ENCODE peak calls at places on chromosomes 16 and 17, in eight cellular contexts. I, J, L, M, V, D, K and Z are unnamed samples.

GRCh38 chr17:48908853-48909394 is 717 bp downstream of the UBE2Z start:
- DNase-seq in V (peak), D (peak), L (peak), M (peak), I (peak), J (peak), K (peak), Z (peak)

GRCh38 chr17:17300624-17301568 is 2.3 kb upstream of the NT5M start:
- DNase-seq in J (no peak), D (peak), K (peak), I (peak), V (no peak), M (peak), L (peak), Z (peak)

GRCh38 chr17:31488264-31488981 is 96.9 kb downstream of the RAB11FIP4 start:
- DNase-seq in J (peak), D (peak), M (peak), I (peak), V (no peak), K (no peak), L (no peak), Z (no peak)

GRCh38 chr17:66764559-66764958 is 70.4 kb upstream of the CACNG5 start:
- DNase-seq in V (no peak), M (no peak), L (no peak), D (no peak), K (no peak), I (no peak), J (no peak), Z (no peak)

GRCh38 chr17:28097901-28098300 is 55.4 kb downstream of the NLK start:
- DNase-seq in I (no peak), M (no peak), L (no peak), K (no peak), J (no peak), D (no peak), V (no peak), Z (no peak)

GRCh38 chr16:72312862-72313261 is 140.9 kb upstream of the PMFBP1 start:
- DNase-seq in D (no peak), V (peak), M (no peak), J (no peak), L (no peak), I (no peak), K (peak), Z (no peak)

GRCh38 chr16:20853076-20853597 is 46.8 kb downstream of the REXO5 start:
- DNase-seq in M (no peak), V (no peak), L (no peak), K (no peak), I (no peak), J (no peak), D (no peak), Z (no peak)

GRCh38 chr17:45584092-45585036 is 93.8 kb upstream of the PLEKHM1 start:
- DNase-seq in J (peak), L (peak), D (peak), M (peak), I (peak), K (peak), V (no peak), Z (peak)

GRCh38 chr16:31471875-31472558 is at the start of gene TGFB1I1:
- DNase-seq in V (no peak), M (peak), J (peak), D (no peak), I (peak), L (peak), K (peak), Z (peak)

GRCh38 chr16:70453891-70454220 is 539 bp upstream of the FCSK start:
- DNase-seq in K (no peak), I (no peak), D (no peak), J (no peak), M (peak), L (no peak), V (no peak), Z (peak)

GRCh38 chr16:85234310-85235235 is 122.3 kb upstream of the CIBAR2 start:
- DNase-seq in V (no peak), L (peak), J (peak), D (peak), I (peak), K (peak), M (peak), Z (peak)

GRCh38 chr17:83147285-83147684 is 67.9 kb downstream of the METRNL start:
- DNase-seq in M (no peak), K (no peak), J (no peak), D (no peak), L (no peak), V (no peak), I (no peak), Z (no peak)

GRCh38 chr16:16148755-16149154 is 74.5 kb downstream of the ABCC6 start:
- DNase-seq in J (no peak), K (no peak), V (no peak), L (no peak), D (no peak), M (peak), I (no peak), Z (peak)

GRCh38 chr16:53561101-53561888 is 58.3 kb upstream of the AKTIP start:
- DNase-seq in V (no peak), M (peak), D (no peak), J (no peak), L (no peak), I (no peak), K (no peak), Z (no peak)

GRCh38 chr16:81625544-81626152 is 153.4 kb upstream of the PLCG2 start:
- DNase-seq in M (no peak), L (peak), J (no peak), I (peak), D (no peak), V (no peak), K (peak), Z (no peak)

GRCh38 chr17:20922128-20922670 is 120.6 kb downstream of the USP22 start:
- DNase-seq in D (no peak), L (peak), J (no peak), M (no peak), V (no peak), I (no peak), K (peak), Z (no peak)

GRCh38 chr16:29694384-29695195 is 15.6 kb downstream of the QPRT start:
- DNase-seq in J (peak), D (no peak), M (no peak), V (no peak), L (no peak), I (no peak), K (no peak), Z (peak)

GRCh38 chr17:77924757-77925336 is 33.7 kb upstream of the TNRC6C start:
- DNase-seq in I (no peak), D (no peak), V (no peak), M (peak), J (no peak), L (peak), K (peak), Z (peak)

GRCh38 chr16:9119795-9120194 is 28.4 kb downstream of the HAPSTR1 start:
- DNase-seq in D (no peak), V (peak), I (no peak), J (no peak), L (no peak), K (peak), M (no peak), Z (no peak)

GRCh38 chr16:19227643-19228042 is 57.9 kb upstream of the CLEC19A start:
- DNase-seq in K (no peak), I (no peak), J (no peak), L (no peak), M (peak), D (no peak), V (no peak), Z (no peak)

GRCh38 chr17:76994237-76994637 is 126.0 kb downstream of the MGAT5B start:
- DNase-seq in L (no peak), J (no peak), K (no peak), D (peak), M (no peak), V (no peak), I (no peak), Z (no peak)

GRCh38 chr16:30142672-30143346 is 19.8 kb upstream of the MAPK3 start:
- DNase-seq in K (no peak), D (no peak), J (no peak), I (no peak), M (peak), L (no peak), V (no peak), Z (no peak)

GRCh38 chr17:39677581-39678339 is 9.5 kb downstream of the PNMT start:
- DNase-seq in V (no peak), L (peak), K (no peak), J (peak), D (no peak), I (peak), M (no peak), Z (no peak)

GRCh38 chr16:81521141-81521626 is 76.6 kb downstream of the CMIP start:
- DNase-seq in L (no peak), D (peak), V (no peak), J (peak), I (no peak), K (no peak), M (peak), Z (no peak)

GRCh38 chr17:74012465-74012864 is 191.0 kb upstream of the RPL38 start:
- DNase-seq in M (no peak), J (no peak), V (no peak), I (no peak), L (no peak), D (no peak), K (no peak), Z (no peak)

GRCh38 chr17:50428831-50429424 is 2.9 kb downstream of the ACSF2 start:
- DNase-seq in M (no peak), I (no peak), D (no peak), L (no peak), J (no peak), V (no peak), K (no peak), Z (no peak)

GRCh38 chr17:82267575-82268379 is 5.7 kb downstream of the CSNK1D start:
- DNase-seq in V (peak), K (peak), J (peak), L (peak), I (peak), D (peak), M (no peak), Z (peak)

GRCh38 chr16:2939968-2940367 is 24.1 kb upstream of the KREMEN2 start:
- DNase-seq in D (no peak), V (no peak), K (no peak), J (no peak), M (no peak), I (no peak), L (no peak), Z (no peak)

GRCh38 chr17:80891096-80892018 is 100.3 kb upstream of the CHMP6 start:
- DNase-seq in M (no peak), I (peak), J (peak), K (peak), D (no peak), V (peak), L (no peak), Z (no peak)

GRCh38 chr17:48457080-48457836 is 27.2 kb upstream of the SKAP1 start:
- DNase-seq in K (peak), M (peak), D (peak), I (peak), L (peak), V (no peak), J (peak), Z (peak)

GRCh38 chr17:51853857-51854256 is 304.7 kb downstream of the CA10 start:
- DNase-seq in M (no peak), L (no peak), K (no peak), J (no peak), I (no peak), D (no peak), V (no peak), Z (no peak)

GRCh38 chr16:48409839-48410610 is 24.8 kb upstream of the SIAH1 start:
- DNase-seq in M (no peak), J (no peak), D (no peak), L (no peak), K (peak), I (no peak), V (peak), Z (no peak)

GRCh38 chr16:55778718-55779117 is 54.2 kb downstream of the CES1 start:
- DNase-seq in V (no peak), D (no peak), K (no peak), I (no peak), L (no peak), J (no peak), M (no peak), Z (no peak)

GRCh38 chr17:14310584-14310983 is 9.7 kb downstream of the HS3ST3B1 start:
- DNase-seq in I (no peak), D (no peak), K (no peak), M (no peak), J (no peak), V (no peak), L (peak), Z (no peak)

GRCh38 chr17:8122923-8123694 is 797 bp downstream of the HES7 start:
- DNase-seq in K (peak), L (no peak), J (peak), D (no peak), M (peak), I (no peak), V (no peak), Z (peak)

GRCh38 chr17:8123695-8124349 is at the start of gene HES7:
- DNase-seq in I (no peak), K (peak), D (no peak), L (no peak), V (no peak), M (peak), J (peak), Z (peak)

GRCh38 chr17:8121531-8122390 is 2.1 kb downstream of the HES7 start:
- DNase-seq in I (no peak), K (peak), L (no peak), V (no peak), J (peak), M (peak), D (no peak), Z (peak)

GRCh38 chr17:8120520-8121443 is 2.5 kb upstream of the ALOXE3 start:
- DNase-seq in M (peak), I (no peak), K (peak), L (no peak), J (peak), D (peak), V (no peak), Z (peak)

DNA sequence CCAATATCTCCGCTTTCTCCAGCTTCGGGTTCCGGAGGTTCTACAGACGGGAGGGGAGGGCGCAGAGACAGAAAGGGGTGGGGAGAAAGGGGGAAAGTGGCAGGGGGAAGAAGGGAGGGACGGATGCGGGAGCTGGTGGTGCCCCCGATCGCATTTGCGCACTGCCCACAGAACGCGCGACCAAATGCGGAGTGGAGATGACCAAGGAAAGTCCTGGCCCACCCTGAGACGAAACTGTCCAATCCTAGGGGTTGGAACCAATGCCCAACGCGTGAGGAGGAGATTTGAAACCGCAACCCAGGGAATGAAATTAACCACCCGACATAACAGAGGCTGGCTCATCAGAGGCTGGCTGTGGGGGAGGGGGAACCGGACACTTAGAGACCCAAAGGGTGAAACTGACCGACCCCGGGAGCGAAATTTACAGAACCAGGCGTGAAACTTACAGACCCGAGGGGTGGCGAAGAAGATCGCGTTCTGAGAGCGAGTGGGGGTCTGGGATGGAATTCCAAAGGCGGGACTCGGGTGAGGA is 1.4 kb downstream of the HES7 start:
- DNase-seq in D (no peak), I (no peak), K (peak), M (peak), L (no peak), V (no peak), J (no peak), Z (peak)
- H3K4me3 ChIP-seq in D (peak), I (peak), K (peak), M (peak), L (peak), V (peak), J (peak), Z (peak)

GRCh38 chr16:11675561-11676511 is 7.6 kb downstream of the SNN start:
- DNase-seq in J (peak), M (peak), K (peak), I (peak), L (peak), V (no peak), D (no peak), Z (peak)
- H3K4me3 ChIP-seq in J (peak), M (no peak), K (no peak), I (no peak), L (no peak), V (no peak), D (no peak), Z (no peak)

DNA sequence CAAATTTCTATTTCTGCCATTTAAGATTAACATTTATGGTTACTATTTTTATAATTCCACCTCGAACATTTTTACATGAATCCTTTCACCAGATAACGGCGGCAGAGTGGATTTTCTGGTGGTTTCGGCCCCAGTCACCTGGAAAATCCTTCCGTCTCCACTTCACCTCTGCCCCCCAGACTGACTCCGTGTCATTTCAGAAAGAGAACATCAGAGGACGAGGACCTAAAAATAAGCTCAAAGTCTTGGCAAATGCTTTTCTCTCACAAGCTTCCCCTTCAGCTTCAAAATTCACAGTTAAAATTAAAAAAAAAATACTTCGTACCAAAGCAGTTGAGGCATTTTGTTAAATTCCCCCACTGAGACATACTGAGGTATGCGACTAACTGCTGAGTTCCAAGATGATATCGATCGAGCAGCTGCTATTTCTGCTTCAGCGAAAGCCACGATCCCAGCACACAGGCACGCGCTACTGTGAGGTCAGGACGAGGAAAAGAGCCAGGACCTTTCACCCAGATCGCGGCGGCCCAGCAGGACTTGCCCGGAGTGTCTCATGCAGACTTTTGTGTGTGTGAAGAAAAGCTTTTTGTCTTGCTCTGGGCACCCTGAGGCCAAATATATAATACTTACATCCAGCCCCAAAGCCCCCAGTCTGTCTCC is 36.8 kb downstream of the ASPA start:
- DNase-seq in M (peak), K (peak), I (peak), V (no peak), D (no peak), J (peak), L (peak), Z (peak)
- H3K4me3 ChIP-seq in M (no peak), K (no peak), I (peak), V (no peak), D (no peak), J (peak), L (peak), Z (no peak)

GRCh38 chr16:89924298-89924924 is 1.3 kb downstream of the TUBB3 start:
- DNase-seq in K (peak), J (no peak), D (no peak), V (no peak), L (no peak), I (peak), M (peak), Z (peak)

GRCh38 chr16:89923640-89924297 is 627 bp downstream of the TUBB3 start:
- DNase-seq in D (no peak), M (peak), L (no peak), V (no peak), K (no peak), I (peak), J (no peak), Z (peak)

GRCh38 chr16:89921699-89922476 is 1.3 kb upstream of the TUBB3 start:
- DNase-seq in K (peak), M (peak), I (peak), D (peak), V (peak), L (peak), J (peak), Z (peak)

GRCh38 chr16:89922477-89922883 is 662 bp upstream of the TUBB3 start:
- DNase-seq in J (peak), L (peak), K (peak), M (peak), D (peak), I (peak), V (peak), Z (peak)

DNA sequence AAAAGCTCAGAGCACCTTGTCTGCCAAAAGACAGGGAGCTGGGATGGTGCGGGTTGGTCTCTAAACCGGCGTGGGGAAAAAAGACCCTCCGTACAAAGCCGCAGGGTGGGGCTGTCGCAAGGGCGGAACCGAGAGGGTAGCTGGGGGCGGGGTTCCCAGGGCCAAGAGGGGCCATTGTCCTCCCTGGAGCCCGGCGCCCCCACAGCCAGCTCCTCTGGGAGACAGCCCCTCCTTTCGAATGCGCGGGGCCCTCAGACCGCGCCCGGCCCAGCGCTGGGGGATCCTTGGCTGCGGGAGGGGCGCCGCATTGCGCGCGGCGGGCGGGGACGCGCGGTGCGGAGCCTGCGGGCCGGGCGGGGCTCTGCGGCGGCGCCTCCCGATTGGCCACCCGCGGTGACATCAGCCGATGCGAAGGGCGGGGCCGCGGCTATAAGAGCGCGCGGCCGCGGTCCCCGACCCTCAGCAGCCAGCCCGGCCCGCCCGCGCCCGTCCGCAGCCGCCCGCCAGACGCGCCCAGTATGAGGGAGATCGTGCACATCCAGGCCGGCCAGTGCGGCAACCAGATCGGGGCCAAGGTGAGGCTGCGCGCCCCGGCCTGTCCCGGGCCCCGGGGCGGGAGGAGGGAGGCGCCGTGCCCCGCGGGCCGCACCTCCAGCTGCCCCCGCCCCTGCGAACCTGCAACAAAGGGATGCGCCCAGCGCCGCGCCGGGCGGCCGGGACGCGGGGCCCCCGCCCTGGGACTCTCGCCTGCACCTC is at the start of gene TUBB3:
- DNase-seq in K (peak), L (peak), J (no peak), V (no peak), I (peak), D (peak), M (peak), Z (peak)
- H3K4me3 ChIP-seq in K (peak), L (peak), J (peak), V (peak), I (peak), D (peak), M (peak), Z (peak)

DNA sequence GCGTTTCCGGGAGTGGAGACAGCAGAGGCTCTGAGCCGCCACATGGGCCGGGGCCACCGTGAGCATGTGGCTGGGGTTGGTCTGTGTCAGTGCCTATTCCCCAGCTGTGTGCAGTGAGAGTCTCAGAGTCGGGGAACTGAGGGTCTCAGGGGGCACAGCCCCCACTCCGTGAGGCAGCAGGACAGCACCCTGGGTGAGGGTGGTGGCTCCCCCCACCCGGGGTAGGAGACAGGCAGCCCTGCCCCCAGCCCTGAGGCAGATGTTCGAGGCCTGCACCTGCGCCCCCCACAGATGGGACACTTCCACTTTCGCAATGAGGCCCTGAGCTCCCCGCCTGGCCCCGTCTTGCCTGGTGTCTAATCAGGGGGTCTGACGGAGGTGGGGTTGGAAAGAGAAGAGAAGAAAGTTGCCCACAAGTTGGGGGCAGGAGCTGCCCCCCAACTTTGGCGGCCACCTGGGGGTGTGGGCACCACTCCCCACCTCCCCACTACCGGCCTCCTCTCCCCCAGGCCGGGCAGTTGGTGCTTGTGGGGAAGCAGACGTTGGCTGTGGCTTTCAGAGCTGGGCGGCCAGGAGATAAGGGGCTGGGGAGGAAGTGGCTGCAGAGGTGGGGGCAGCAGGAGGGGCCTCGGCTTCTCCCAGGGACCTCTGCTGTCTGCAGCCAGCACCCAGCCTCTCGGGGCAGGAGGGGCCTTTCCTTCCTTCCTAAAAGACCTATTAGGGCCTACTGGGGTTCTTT is 1.8 kb upstream of the CBFA2T3 start:
- DNase-seq in V (no peak), L (no peak), M (no peak), D (no peak), K (no peak), I (no peak), J (no peak), Z (no peak)
- H3K4me3 ChIP-seq in V (no peak), L (no peak), M (no peak), D (no peak), K (no peak), I (no peak), J (no peak), Z (no peak)